ENCODE peak calls at places on chromosomes 7 and 10, in four cellular contexts. E is AG04450, K is HCT116, I is PC-9. H is an unnamed sample.

GRCh38 chr7:19713676-19714075 is 4.8 kb upstream of the POLR1F start:
- DNase-seq in E (peak), K (peak), I (peak), H (no peak)

GRCh38 chr10:9140373-9140772 is 1085.9 kb downstream of the GATA3 start:
- DNase-seq in E (no peak), K (no peak), I (no peak), H (no peak)

GRCh38 chr10:114967071-114967470 is 29.1 kb downstream of the TRUB1 start:
- DNase-seq in E (peak), K (no peak), I (no peak), H (no peak)

GRCh38 chr7:39096220-39096619 is 118.5 kb downstream of the POU6F2 start:
- DNase-seq in E (no peak), K (no peak), I (peak), H (no peak)

GRCh38 chr7:27161721-27162547 is 3.4 kb downstream of the HOXA9 start:
- DNase-seq in E (no peak), K (no peak), I (no peak), H (peak)

GRCh38 chr10:103470755-103471653 is 8.0 kb downstream of the CALHM3 start:
- DNase-seq in E (no peak), K (no peak), I (peak), H (no peak)

GRCh38 chr10:17475661-17476060 is 21.3 kb upstream of the ST8SIA6 start:
- DNase-seq in E (no peak), K (no peak), I (no peak), H (no peak)

GRCh38 chr10:32386623-32387022 is 39.7 kb upstream of the EPC1 start:
- DNase-seq in E (no peak), K (no peak), I (peak), H (no peak)

GRCh38 chr10:110076559-110077318 is 69.0 kb downstream of the ADD3 start:
- DNase-seq in E (no peak), K (peak), I (peak), H (no peak)

GRCh38 chr10:129777687-129778086 is 186.4 kb downstream of the EBF3 start:
- DNase-seq in E (no peak), K (no peak), I (no peak), H (no peak)

GRCh38 chr7:136274636-136275345 is 297.6 kb upstream of the MTPN start:
- DNase-seq in E (no peak), K (no peak), I (no peak), H (no peak)

GRCh38 chr10:89283988-89284475 is 17.8 kb upstream of the IFIT2 start:
- DNase-seq in E (no peak), K (no peak), I (no peak), H (no peak)

GRCh38 chr10:3264178-3264867 is 91.7 kb upstream of the PITRM1 start:
- DNase-seq in E (no peak), K (no peak), I (no peak), H (no peak)

GRCh38 chr10:43250925-43251663 is 15.8 kb downstream of the RASGEF1A start:
- DNase-seq in E (no peak), K (no peak), I (no peak), H (peak)

GRCh38 chr10:5645375-5645774 is 21.0 kb downstream of the ASB13 start:
- DNase-seq in E (no peak), K (no peak), I (no peak), H (no peak)

GRCh38 chr7:650339-651031 is 76.0 kb upstream of the DNAAF5 start:
- DNase-seq in E (no peak), K (no peak), I (no peak), H (no peak)

GRCh38 chr7:143391462-143392404 is 10.6 kb downstream of the ZYX start:
- DNase-seq in E (peak), K (no peak), I (no peak), H (no peak)

GRCh38 chr7:114156178-114156577 is 237.4 kb upstream of the PPP1R3A start:
- DNase-seq in E (no peak), K (no peak), I (no peak), H (no peak)

GRCh38 chr10:80581469-80581835 is 43.8 kb downstream of the SH2D4B start:
- DNase-seq in E (no peak), K (no peak), I (no peak), H (no peak)

GRCh38 chr7:22647451-22648257 is 79.3 kb upstream of the IL6 start:
- DNase-seq in E (peak), K (no peak), I (peak), H (no peak)

GRCh38 chr10:121392657-121393056 is 205.6 kb downstream of the FGFR2 start:
- DNase-seq in E (no peak), K (no peak), I (no peak), H (no peak)

GRCh38 chr10:122344741-122345258 is 29.7 kb upstream of the PLEKHA1 start:
- DNase-seq in E (no peak), K (peak), I (peak), H (no peak)

GRCh38 chr10:102633848-102634247 is 10.4 kb upstream of the TRIM8 start:
- DNase-seq in E (no peak), K (no peak), I (no peak), H (peak)

GRCh38 chr10:58888957-58889356 is 287.5 kb upstream of the PHYHIPL start:
- DNase-seq in E (no peak), K (no peak), I (peak), H (no peak)

GRCh38 chr7:127865466-127865865 is 165.8 kb downstream of the LRRC4 start:
- DNase-seq in E (no peak), K (no peak), I (peak), H (no peak)
- H3K27ac ChIP-seq in E (no peak), K (no peak), I (no peak), H (no peak)

GRCh38 chr10:88243202-88243744 is 339.8 kb downstream of the RNLS start:
- DNase-seq in E (no peak), K (no peak), I (no peak), H (no peak)
- H3K4me3 ChIP-seq in E (no peak), K (no peak), I (no peak), H (no peak)

GRCh38 chr7:37993060-37993501 is 72.6 kb downstream of the EPDR1 start:
- DNase-seq in E (no peak), K (no peak), I (no peak), H (no peak)
- TF ChIP-seq CTCF in E (no peak), K (no peak), I (no peak), H (no peak)

DNA sequence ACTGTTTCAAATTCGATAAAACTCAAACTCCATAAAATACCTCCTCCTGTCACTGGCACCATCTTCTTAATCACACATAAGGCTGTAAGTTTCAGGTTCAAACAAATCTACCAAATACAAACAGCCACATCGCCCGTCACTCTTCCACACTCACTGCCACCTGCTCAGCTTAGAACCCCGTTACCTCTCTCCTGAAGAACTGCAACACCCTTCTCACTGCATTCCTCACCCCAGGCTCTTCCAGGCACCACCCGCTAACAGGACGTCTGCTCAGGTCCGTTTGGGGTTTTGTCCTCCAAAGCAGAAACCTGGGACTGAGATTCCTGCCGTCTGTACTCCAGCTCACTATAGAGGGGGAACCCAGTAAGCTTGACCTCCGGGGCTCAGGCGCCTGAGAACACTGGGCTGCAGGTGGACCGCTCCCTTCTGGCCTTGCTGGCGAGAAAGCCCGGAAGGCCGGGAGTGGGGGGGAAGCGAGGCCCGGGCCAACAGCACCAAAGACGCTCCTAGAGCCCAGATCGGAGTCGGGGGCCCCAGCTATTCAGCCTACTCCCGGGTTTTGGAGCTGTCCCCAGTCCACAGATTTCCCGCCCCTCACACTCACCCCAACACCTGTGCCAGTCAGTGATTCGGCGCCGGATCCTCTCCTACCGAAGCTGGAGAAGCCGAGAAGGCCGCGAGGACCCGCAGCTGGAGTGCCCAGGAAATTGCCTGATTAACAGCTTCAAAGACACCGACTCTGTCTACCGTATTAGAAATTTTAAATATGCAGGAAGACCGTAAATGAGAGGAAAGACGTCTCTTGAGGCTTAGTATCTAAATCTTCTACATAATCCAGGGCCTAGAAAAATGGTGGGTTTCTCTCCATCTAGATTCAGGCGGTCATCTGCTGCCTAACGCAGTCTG is at the start of gene AP3M1:
- DNase-seq in E (no peak), K (no peak), I (peak), H (peak)
- H3K27ac ChIP-seq in E (peak), K (peak), I (peak), H (peak)

GRCh38 chr10:52683776-52684175 is 88.8 kb downstream of the MBL2 start:
- DNase-seq in E (no peak), K (no peak), I (no peak), H (no peak)
- H3K4me3 ChIP-seq in E (no peak), K (no peak), I (no peak), H (no peak)

H was measured in RWPE2.